ENCODE peak calls at places on chromosomes 1 and 21, in five cellular contexts. R, D, M, L and W are unnamed samples.

GRCh38 chr21:38863291-38863690 is 57.6 kb downstream of the ETS2 start:
- DNase-seq in D (no peak), R (no peak), L (no peak), M (no peak), W (no peak)

GRCh38 chr1:184049836-184050468 is 1.6 kb upstream of the TSEN15 start:
- DNase-seq in D (no peak), L (no peak), R (no peak), M (no peak), W (no peak)

GRCh38 chr1:159957824-159958268 is 3.8 kb upstream of the SLAMF9 start:
- DNase-seq in R (no peak), L (no peak), M (no peak), D (no peak), W (no peak)

GRCh38 chr1:156901966-156902922 is 8.7 kb downstream of the PEAR1 start:
- DNase-seq in D (no peak), R (no peak), L (no peak), M (no peak), W (no peak)

GRCh38 chr1:120178799-120179419 is 2.6 kb upstream of the SEC22B start:
- DNase-seq in M (no peak), L (peak; percentile 19), R (peak; percentile 4), D (peak; percentile 44), W (no peak)

GRCh38 chr1:34277150-34277549 is 100.4 kb downstream of the C1orf94 start:
- DNase-seq in D (no peak), M (no peak), R (no peak), L (no peak), W (no peak)

GRCh38 chr1:225694151-225694603 is 41.3 kb upstream of the ENAH start:
- DNase-seq in M (no peak), R (peak; percentile 84), L (peak; percentile 84), D (peak; percentile 56), W (no peak)

GRCh38 chr1:228472655-228473054 is 14.5 kb upstream of the RNF187 start:
- DNase-seq in R (no peak), M (no peak), L (peak; percentile 23), D (peak; percentile 28), W (no peak)

GRCh38 chr1:216750031-216750627 is 26.9 kb upstream of the ESRRG start:
- DNase-seq in M (peak; percentile 22), D (peak; percentile 78), L (peak; percentile 51), R (peak; percentile 78), W (no peak)

GRCh38 chr1:229203030-229203751 is 67.7 kb upstream of the RAB4A start:
- DNase-seq in D (peak; percentile 63), L (peak; percentile 57), R (peak; percentile 76), M (peak; percentile 31), W (peak; percentile 23)

GRCh38 chr1:46246548-46247432 is 773 bp upstream of the RAD54L start:
- DNase-seq in D (no peak), R (peak; percentile 74), L (peak; percentile 54), M (peak; percentile 67), W (peak; percentile 76)

GRCh38 chr21:41715649-41716321 is 51.1 kb downstream of the RIPK4 start:
- DNase-seq in L (no peak), M (no peak), R (peak; percentile 93), D (no peak), W (no peak)

GRCh38 chr1:95287825-95288224 is 53.8 kb downstream of the RWDD3 start:
- DNase-seq in D (no peak), L (no peak), M (no peak), R (peak; percentile 28), W (no peak)

GRCh38 chr1:33527934-33528333 is 55.5 kb downstream of the ZSCAN20 start:
- DNase-seq in M (no peak), D (no peak), L (no peak), R (no peak), W (no peak)

GRCh38 chr1:93275634-93276295 is 69.9 kb upstream of the DR1 start:
- DNase-seq in R (peak; percentile 52), M (no peak), L (no peak), D (no peak), W (no peak)

DNA sequence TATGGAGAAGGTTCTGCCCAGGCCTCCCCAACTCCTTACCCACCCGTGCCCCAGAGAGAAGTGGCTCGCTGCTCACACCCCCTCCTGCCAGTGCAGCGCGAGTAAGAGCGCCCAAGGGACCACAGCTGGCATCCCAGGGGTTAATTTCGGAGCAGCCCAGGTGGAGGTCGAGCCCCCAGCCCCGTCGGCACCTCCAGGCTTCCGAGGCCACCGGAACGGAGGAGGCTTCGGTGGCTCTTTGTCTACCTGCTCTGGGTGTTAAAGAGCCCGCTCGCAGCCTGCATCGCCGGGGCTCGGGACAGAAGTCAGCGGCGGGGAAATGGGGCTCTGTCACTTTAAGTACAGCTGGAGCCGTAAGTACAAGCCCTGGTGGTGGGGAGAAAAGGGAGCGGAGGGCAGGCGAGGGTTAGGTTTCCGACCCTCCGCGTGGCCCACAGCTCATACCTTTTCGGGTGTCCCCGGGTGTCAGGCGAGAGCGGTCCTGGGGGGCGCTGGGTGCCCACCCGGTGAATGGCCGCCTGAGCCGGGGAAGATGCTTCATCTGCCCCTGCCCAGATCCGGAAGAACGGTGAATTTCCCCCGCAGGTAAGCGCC is 89.4 kb upstream of the IPO9 start:
- DNase-seq in D (peak; percentile 50), M (peak; percentile 88), R (peak; percentile 86), L (no peak), W (no peak)
- H3K4me2 ChIP-seq in D (peak overlapping the region; percentile 81), M (peak overlapping the region; percentile 83), R (peak overlapping the region; percentile 86), L (peak overlapping the region; percentile 91), W (no peak overlapping the region)

GRCh38 chr1:12148160-12148957 is 18.4 kb upstream of the TNFRSF1B start:
- DNase-seq in R (peak; percentile 76), D (peak; percentile 22), L (peak; percentile 20), M (no peak), W (no peak)

GRCh38 chr1:12151465-12151864 is 15.3 kb upstream of the TNFRSF1B start:
- DNase-seq in R (no peak), M (no peak), D (no peak), L (no peak), W (no peak)

GRCh38 chr1:12148958-12149790 is 17.6 kb upstream of the TNFRSF1B start:
- DNase-seq in D (peak; percentile 61), R (no peak), L (no peak), M (peak; percentile 82), W (no peak)

GRCh38 chr1:12150456-12151200 is 16.2 kb upstream of the TNFRSF1B start:
- DNase-seq in L (no peak), R (no peak), M (peak; percentile 61), D (no peak), W (no peak)

DNA sequence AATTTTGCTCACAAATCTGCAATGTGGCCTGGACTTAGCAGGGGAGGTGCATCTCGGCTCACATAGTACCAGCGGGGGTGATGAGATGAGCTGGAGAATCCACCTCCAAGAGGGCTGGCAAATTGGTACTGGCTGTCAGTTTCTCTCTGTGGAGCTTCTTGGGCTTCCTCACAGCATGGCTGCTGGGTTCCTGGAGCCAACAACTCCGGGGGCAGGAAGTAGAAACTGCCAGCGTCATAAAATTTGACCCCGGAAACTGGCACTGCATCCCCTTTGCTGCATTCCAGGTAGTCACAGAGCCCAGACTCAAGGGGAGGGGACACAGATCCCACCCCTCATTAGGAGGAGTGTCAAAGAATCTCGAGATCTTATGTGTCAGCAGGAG is 17.0 kb upstream of the TNFRSF1B start:
- DNase-seq in L (no peak), M (no peak), R (no peak), D (no peak), W (no peak)
- H3K36me3 ChIP-seq in L (no peaks in the 10 kb centered on the region), M (no peaks in the 10 kb centered on the region), R (no peaks in the 10 kb centered on the region), D (peaks cover 2% of the 10 kb centered on the region), W (no peaks in the 10 kb centered on the region)

GRCh38 chr1:24928631-24929090 is 1.4 kb downstream of the RUNX3 start:
- DNase-seq in M (peak; percentile 58), L (no peak), D (no peak), R (no peak), W (peak; percentile 65)
- H3K4me2 ChIP-seq in M (peak overlapping the region; percentile 85), L (peak overlapping the region; percentile 25), D (peak overlapping the region; percentile 17), R (peak overlapping the region; percentile 68), W (peak overlapping the region; percentile 89)

GRCh38 chr1:8367571-8368184 is 49.8 kb downstream of the SLC45A1 start:
- DNase-seq in D (no peak), L (no peak), M (no peak), R (no peak), W (no peak)
- H3K36me3 ChIP-seq in D (peaks cover 21% of the 10 kb centered on the region), L (peaks cover 4% of the 10 kb centered on the region), M (peaks cover 92% of the 10 kb centered on the region), R (no peaks in the 10 kb centered on the region), W (peaks cover 26% of the 10 kb centered on the region)

DNA sequence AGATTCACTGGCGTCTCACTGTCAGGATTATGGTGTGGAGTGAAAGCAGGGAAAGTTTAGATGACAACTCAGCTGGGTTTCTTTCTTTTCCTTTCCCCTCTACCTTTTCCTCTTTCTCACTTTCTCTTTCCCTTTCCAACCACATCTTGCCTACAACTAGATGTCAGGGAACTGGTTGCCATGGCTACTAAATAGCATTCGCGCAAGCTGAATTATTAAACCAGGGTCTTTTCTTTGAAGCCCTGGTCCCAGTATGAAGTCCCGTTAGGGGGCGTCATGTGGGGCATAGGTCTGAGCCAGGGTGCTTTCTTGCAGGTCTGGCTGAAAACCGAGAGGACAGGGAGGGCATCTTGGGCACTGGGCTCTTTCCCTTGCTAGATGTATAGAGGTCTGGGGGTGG is 168.4 kb upstream of the CACNA1E start:
- DNase-seq in M (no peak), D (no peak), R (no peak), L (no peak), W (no peak)
- H3K4me2 ChIP-seq in M (no peak overlapping the region), D (no peak overlapping the region), R (no peak overlapping the region), L (no peak overlapping the region), W (no peak overlapping the region)

GRCh38 chr1:108813326-108813725 is 43.6 kb downstream of the AKNAD1 start:
- DNase-seq in M (no peak), L (no peak), R (no peak), D (no peak), W (no peak)

GRCh38 chr1:108808438-108808837 is 48.5 kb downstream of the AKNAD1 start:
- DNase-seq in R (no peak), D (no peak), M (no peak), L (no peak), W (no peak)

GRCh38 chr1:108814343-108815125 is 42.4 kb downstream of the AKNAD1 start:
- DNase-seq in D (peak; percentile 94), L (peak; percentile 65), R (no peak), M (no peak), W (no peak)

GRCh38 chr1:108810176-108810575 is 46.7 kb downstream of the AKNAD1 start:
- DNase-seq in M (no peak), D (no peak), L (no peak), R (no peak), W (no peak)

GRCh38 chr1:108811611-108812010 is 45.3 kb downstream of the AKNAD1 start:
- DNase-seq in M (no peak), D (no peak), R (no peak), L (no peak), W (no peak)
- H3K36me3 ChIP-seq in M (peaks cover 31% of the 10 kb centered on the region), D (peaks cover 6% of the 10 kb centered on the region), R (no peaks in the 10 kb centered on the region), L (peaks cover 17% of the 10 kb centered on the region), W (peaks cover 33% of the 10 kb centered on the region)

DNA sequence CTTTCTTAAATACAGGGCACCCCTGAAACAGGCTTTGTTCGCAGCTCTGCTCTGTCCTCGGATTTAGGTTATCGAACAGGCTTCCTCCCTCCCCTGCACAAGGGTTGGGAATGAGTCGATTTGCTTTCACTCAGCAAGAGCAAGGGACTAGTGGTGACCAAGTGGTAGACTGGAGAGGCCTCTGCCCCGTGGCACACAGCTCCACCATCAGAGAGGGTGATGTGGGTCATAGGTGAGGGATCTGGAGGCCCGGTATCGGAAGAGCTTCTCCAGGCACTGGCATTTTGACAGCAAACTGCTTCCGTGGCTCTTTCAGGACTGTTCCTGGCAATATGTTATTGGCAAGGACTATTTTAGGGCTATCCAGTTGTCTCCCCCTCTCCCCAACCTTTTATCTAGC is 3.1 kb upstream of the ELF3 start:
- DNase-seq in R (no peak), M (no peak), L (no peak), D (no peak), W (no peak)
- H3K4me2 ChIP-seq in R (peak overlapping the region; percentile 67), M (no peak overlapping the region), L (no peak overlapping the region), D (no peak overlapping the region), W (no peak overlapping the region)